ENCODE peak calls at places on chromosomes 1 and 21, in four cellular contexts. E is K562, A is esophagus muscularis mucosa, N is adrenal gland. Q is an unnamed sample.

GRCh38 chr1:3121401-3122215 is 52.6 kb downstream of the PRDM16 start:
- DNase-seq in N (no peak), E (no peak), A (no peak), Q (no peak)

GRCh38 chr1:63569917-63570316 is 23.3 kb upstream of the PGM1 start:
- DNase-seq in A (no peak), E (no peak), N (no peak), Q (no peak)

GRCh38 chr1:226607821-226608220 is 59.3 kb downstream of the STUM start:
- DNase-seq in N (no peak), A (no peak), E (no peak), Q (no peak)

GRCh38 chr1:60470231-60470630 is 396.7 kb upstream of the C1orf87 start:
- DNase-seq in E (no peak), N (no peak), A (no peak), Q (no peak)

GRCh38 chr1:206575165-206575893 is 36.9 kb downstream of the EIF2D start:
- DNase-seq in E (peak; percentile 79), N (peak; percentile 44), A (no peak), Q (peak; percentile 66)

GRCh38 chr1:160830321-160831153 is 32.1 kb downstream of the CD244 start:
- DNase-seq in N (peak; percentile 32), E (peak; percentile 45), A (peak; percentile 86), Q (peak; percentile 37)

GRCh38 chr1:4018721-4019521 is 118.8 kb upstream of the C1orf174 start:
- DNase-seq in E (no peak), A (peak; percentile 86), N (no peak), Q (no peak)

GRCh38 chr1:241391926-241392710 is 35.1 kb upstream of the RGS7 start:
- DNase-seq in E (no peak), A (peak; percentile 24), N (no peak), Q (no peak)

GRCh38 chr21:34510148-34511142 is 1.6 kb downstream of the KCNE1 start:
- DNase-seq in A (no peak), N (peak; percentile 63), E (peak; percentile 61), Q (peak; percentile 92)

GRCh38 chr1:33397994-33398393 is 32.9 kb downstream of the PHC2 start:
- DNase-seq in A (no peak), E (no peak), N (no peak), Q (no peak)

GRCh38 chr1:30133414-30134055 is 589.9 kb downstream of the MATN1 start:
- DNase-seq in N (no peak), E (no peak), A (no peak), Q (no peak)

GRCh38 chr1:165900576-165901380 is 73.4 kb downstream of the UCK2 start:
- DNase-seq in A (no peak), N (no peak), E (no peak), Q (no peak)

GRCh38 chr21:38075833-38076567 is 159.7 kb upstream of the KCNJ6 start:
- DNase-seq in N (no peak), E (no peak), A (no peak), Q (no peak)

GRCh38 chr1:43425045-43425444 is 28.7 kb downstream of the HYI start:
- DNase-seq in A (no peak), E (no peak), N (no peak), Q (no peak)

GRCh38 chr21:43775795-43776430 is at the start of gene CSTB:
- DNase-seq in N (peak; percentile 82), A (peak; percentile 95), E (peak; percentile 88), Q (peak; percentile 92)

GRCh38 chr1:75991497-75992114 is 59.4 kb upstream of the ASB17 start:
- DNase-seq in N (peak; percentile 88), A (peak; percentile 94), E (peak; percentile 76), Q (peak; percentile 86)

GRCh38 chr1:180275726-180276125 is 45.7 kb downstream of the LHX4 start:
- DNase-seq in A (no peak), N (no peak), E (no peak), Q (no peak)

GRCh38 chr1:18015719-18016118 is 91.9 kb upstream of the IGSF21 start:
- DNase-seq in N (no peak), A (no peak), E (no peak), Q (no peak)

GRCh38 chr1:66450043-66450514 is 83.9 kb upstream of the SGIP1 start:
- DNase-seq in N (no peak), E (no peak), A (no peak), Q (no peak)

GRCh38 chr1:19682257-19682656 is 17.6 kb downstream of the HTR6 start:
- DNase-seq in A (no peak), N (no peak), E (no peak), Q (no peak)

GRCh38 chr1:183096889-183097288 is 73.7 kb downstream of the LAMC1 start:
- DNase-seq in N (no peak), A (no peak), E (no peak), Q (no peak)

GRCh38 chr1:44849575-44850132 is 6.6 kb upstream of the PTCH2 start:
- DNase-seq in A (no peak), E (no peak), N (no peak), Q (no peak)

GRCh38 chr1:210731193-210731592 is 402.5 kb downstream of the HHAT start:
- DNase-seq in A (no peak), N (no peak), E (no peak), Q (no peak)

GRCh38 chr1:18357831-18358230 is 122.9 kb upstream of the KLHDC7A start:
- DNase-seq in E (no peak), A (no peak), N (no peak), Q (no peak)

GRCh38 chr1:220271706-220272046 is 577 bp downstream of the RAB3GAP2 start:
- DNase-seq in N (peak; percentile 21), E (peak; percentile 57), A (no peak), Q (no peak)

GRCh38 chr1:184272178-184272866 is 114.5 kb upstream of the C1orf21 start:
- DNase-seq in A (no peak), E (no peak), N (no peak), Q (no peak)

GRCh38 chr1:206705744-206706297 is 21.1 kb downstream of the MAPKAPK2 start:
- DNase-seq in N (no peak), E (no peak), A (no peak), Q (no peak)

GRCh38 chr1:67647814-67648358 is 37.1 kb upstream of the GADD45A start:
- DNase-seq in N (no peak), E (no peak), A (peak; percentile 19), Q (no peak)

GRCh38 chr21:38221594-38221993 is 35.2 kb upstream of the KCNJ15 start:
- DNase-seq in N (no peak), E (no peak), A (no peak), Q (no peak)

GRCh38 chr1:5953386-5953785 is 38.8 kb downstream of the NPHP4 start:
- DNase-seq in A (no peak), N (no peak), E (no peak), Q (no peak)

GRCh38 chr1:198907423-198907746 is 268.5 kb downstream of the PTPRC start:
- DNase-seq in N (no peak), E (no peak), A (no peak), Q (no peak)

GRCh38 chr1:198909973-198910372 is 271.1 kb downstream of the PTPRC start:
- DNase-seq in N (no peak), A (no peak), E (no peak), Q (no peak)

GRCh38 chr1:198910816-198911215 is 272.0 kb downstream of the PTPRC start:
- DNase-seq in E (no peak), A (no peak), N (no peak), Q (no peak)

GRCh38 chr1:198906739-198907422 is 268.0 kb downstream of the PTPRC start:
- DNase-seq in N (no peak), A (no peak), E (no peak), Q (no peak)

GRCh38 chr1:198908995-198909394 is 270.2 kb downstream of the PTPRC start:
- DNase-seq in A (no peak), N (no peak), E (no peak), Q (no peak)
- H3K4me1 ChIP-seq in A (no peaks in the 10 kb centered on the region), N (peaks cover 8% of the 10 kb centered on the region), E (no peaks in the 10 kb centered on the region), Q (peaks cover 6% of the 10 kb centered on the region)

GRCh38 chr1:230261918-230262650 is 164.0 kb downstream of the PGBD5 start:
- DNase-seq in A (no peak), E (no peak), N (peak; percentile 7), Q (no peak)

GRCh38 chr1:230263573-230264195 is 162.4 kb downstream of the PGBD5 start:
- DNase-seq in N (no peak), A (no peak), E (no peak), Q (no peak)

GRCh38 chr1:230265200-230266115 is 160.7 kb downstream of the PGBD5 start:
- DNase-seq in N (no peak), E (no peak), A (no peak), Q (no peak)

GRCh38 chr1:230264342-230264741 is 161.8 kb downstream of the PGBD5 start:
- DNase-seq in N (no peak), A (no peak), E (no peak), Q (no peak)

GRCh38 chr1:230262867-230263572 is 163.1 kb downstream of the PGBD5 start:
- DNase-seq in N (no peak), E (no peak), A (no peak), Q (no peak)
- H3K4me1 ChIP-seq in N (no peaks in the 10 kb centered on the region), E (peaks cover 1% of the 10 kb centered on the region), A (peaks cover 4% of the 10 kb centered on the region), Q (no peaks in the 10 kb centered on the region)

GRCh38 chr1:204084247-204084772 is 11.4 kb downstream of the SOX13 start:
- DNase-seq in A (no peak), E (no peak), N (no peak), Q (no peak)
- H3K4me1 ChIP-seq in A (peaks cover 96% of the 10 kb centered on the region), E (no peaks in the 10 kb centered on the region), N (peaks cover 75% of the 10 kb centered on the region), Q (peaks cover 48% of the 10 kb centered on the region)

GRCh38 chr1:10682114-10682445 is 114.4 kb downstream of the CASZ1 start:
- DNase-seq in E (no peak), N (no peak), A (no peak), Q (no peak)

GRCh38 chr1:10681296-10682113 is 114.9 kb downstream of the CASZ1 start:
- DNase-seq in E (no peak), N (no peak), A (no peak), Q (peak; percentile 37)

GRCh38 chr1:10685196-10685850 is 111.1 kb downstream of the CASZ1 start:
- DNase-seq in N (no peak), E (no peak), A (no peak), Q (no peak)

GRCh38 chr1:10680487-10680886 is 116.0 kb downstream of the CASZ1 start:
- DNase-seq in N (no peak), E (no peak), A (no peak), Q (peak; percentile 46)

DNA sequence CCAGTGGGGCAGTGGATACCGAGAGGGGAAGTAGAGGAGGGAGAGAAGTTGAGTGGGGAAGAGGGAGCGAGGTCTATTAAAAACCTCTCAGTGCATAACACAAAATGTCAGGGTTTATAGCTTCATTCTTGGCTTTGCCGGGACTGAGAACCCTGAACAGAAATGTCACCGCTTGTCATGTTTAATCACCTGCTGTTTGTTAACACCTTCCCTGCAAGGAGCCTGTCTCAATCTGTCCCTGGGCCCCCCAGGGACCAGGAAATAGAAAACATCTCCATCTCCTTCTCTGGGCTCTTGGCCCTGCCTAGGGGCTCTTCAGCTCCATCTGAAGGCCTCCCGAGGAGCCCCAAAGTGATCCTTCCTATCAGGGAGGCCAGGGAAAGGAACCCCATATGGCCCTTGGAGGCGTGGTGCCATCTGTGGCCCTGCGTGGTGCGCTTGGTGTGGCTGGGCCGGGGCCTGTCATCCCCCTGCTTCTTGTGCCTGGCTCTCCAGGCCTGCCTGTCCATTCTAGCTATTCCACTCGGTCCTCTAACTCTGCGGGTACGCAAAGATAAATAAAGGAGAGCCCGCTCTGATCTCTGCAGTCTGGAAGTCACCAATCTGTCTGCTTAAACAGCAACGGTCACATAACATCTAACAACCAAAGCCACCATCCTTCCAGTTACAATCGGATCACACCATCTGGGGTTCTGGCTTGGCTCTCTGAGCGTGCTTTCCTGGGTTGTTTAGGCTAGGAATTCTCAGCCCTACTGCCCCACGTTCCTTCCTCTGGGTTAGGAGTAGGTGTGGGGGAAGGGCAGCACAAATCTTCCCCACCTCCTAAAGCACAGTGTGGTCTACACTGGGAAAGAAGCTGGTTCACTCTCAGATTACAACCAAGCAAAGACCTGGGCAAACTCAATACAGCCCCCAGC is 113.7 kb downstream of the CASZ1 start:
- DNase-seq in N (no peak), A (no peak), E (no peak), Q (no peak)
- H3K4me1 ChIP-seq in N (peaks cover 23% of the 10 kb centered on the region), A (peaks cover 100% of the 10 kb centered on the region), E (peaks cover 6% of the 10 kb centered on the region), Q (peaks cover 29% of the 10 kb centered on the region)

GRCh38 chr1:101444381-101444780 is 207.6 kb downstream of the S1PR1 start:
- DNase-seq in E (no peak), A (no peak), N (no peak), Q (no peak)
- H3K4me1 ChIP-seq in E (no peaks in the 10 kb centered on the region), A (no peaks in the 10 kb centered on the region), N (no peaks in the 10 kb centered on the region), Q (no peaks in the 10 kb centered on the region)